ENCODE peak calls at places on chromosome 9, in four cellular contexts. F is cardiac fibroblast; Q is CD4-positive, alpha-beta T cell; U is chondrocyte. E is an unnamed sample.

GRCh38 chr9:86287013-86287412 is 4.7 kb upstream of the ISCA1 start:
- DNase-seq in F (peak), U (no peak), Q (no peak), E (peak)

GRCh38 chr9:92206490-92206889 is 87.0 kb downstream of the IARS1 start:
- DNase-seq in Q (no peak), U (no peak), F (peak), E (no peak)

GRCh38 chr9:127637322-127637847 is 25.3 kb downstream of the STXBP1 start:
- DNase-seq in Q (no peak), U (no peak), F (peak), E (no peak)

GRCh38 chr9:37512439-37512838 is 26.7 kb downstream of the POLR1E start:
- DNase-seq in Q (no peak), U (peak), F (no peak), E (no peak)

GRCh38 chr9:16673171-16673570 is 197.3 kb downstream of the BNC2 start:
- DNase-seq in Q (no peak), F (no peak), U (no peak), E (peak)

GRCh38 chr9:36415822-36416515 is 15.9 kb upstream of the RNF38 start:
- DNase-seq in F (no peak), Q (no peak), U (no peak), E (no peak)

GRCh38 chr9:35526087-35526801 is 36.3 kb downstream of the RUSC2 start:
- DNase-seq in U (no peak), Q (no peak), F (peak), E (no peak)

GRCh38 chr9:137035507-137035834 is 3.6 kb upstream of the FUT7 start:
- DNase-seq in U (no peak), F (no peak), Q (no peak), E (no peak)

GRCh38 chr9:20551835-20552234 is 70.5 kb downstream of the MLLT3 start:
- DNase-seq in F (no peak), U (no peak), Q (no peak), E (no peak)

GRCh38 chr9:93674580-93675335 is 98.4 kb downstream of the PHF2 start:
- DNase-seq in Q (peak), U (peak), F (no peak), E (no peak)

GRCh38 chr9:89940625-89941024 is 335.8 kb downstream of the GADD45G start:
- DNase-seq in U (no peak), F (no peak), Q (no peak), E (no peak)

GRCh38 chr9:131303702-131304101 is 14.2 kb downstream of the PLPP7 start:
- DNase-seq in U (no peak), Q (no peak), F (no peak), E (no peak)

DNA sequence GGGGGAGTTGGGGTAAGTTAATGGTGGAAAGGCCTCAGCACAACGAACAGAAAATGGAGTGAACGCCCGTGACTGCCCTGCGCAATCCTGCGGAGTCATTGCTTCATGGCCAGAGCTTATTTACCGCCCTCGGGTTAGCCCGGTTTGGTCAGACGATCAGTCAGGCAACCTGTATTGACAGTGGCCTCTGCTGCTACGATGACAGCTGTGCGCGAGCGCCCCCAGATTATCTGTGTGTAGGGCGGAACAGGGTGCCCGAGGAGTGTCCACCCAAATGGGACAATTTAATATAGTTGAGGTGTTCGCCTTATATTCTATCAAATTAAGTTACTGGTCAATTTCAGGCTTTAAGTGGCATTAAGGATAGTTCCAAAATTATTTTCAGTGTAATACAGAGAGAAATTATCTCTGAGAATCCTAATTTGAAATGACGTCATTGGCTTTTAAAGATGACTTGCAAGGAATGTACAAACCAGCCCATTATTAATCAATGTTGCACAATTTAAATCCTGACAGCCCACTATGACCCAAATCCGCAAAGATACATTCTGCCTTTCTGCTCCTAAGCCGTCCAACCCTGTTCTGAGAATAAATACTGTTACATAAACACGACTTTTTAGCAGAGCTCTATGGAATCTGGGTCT is 879 bp upstream of the UBQLN1 start:
- DNase-seq in Q (peak), U (no peak), F (peak), E (peak)
- TF ChIP-seq CTCF in Q (no peak), U (peak), F (no peak), E (no peak)

GRCh38 chr9:77291714-77292113 is 114.4 kb downstream of the VPS13A start:
- DNase-seq in Q (no peak), U (no peak), F (peak), E (no peak)
- TF ChIP-seq CTCF in Q (no peak), U (peak), F (peak), E (peak)

DNA sequence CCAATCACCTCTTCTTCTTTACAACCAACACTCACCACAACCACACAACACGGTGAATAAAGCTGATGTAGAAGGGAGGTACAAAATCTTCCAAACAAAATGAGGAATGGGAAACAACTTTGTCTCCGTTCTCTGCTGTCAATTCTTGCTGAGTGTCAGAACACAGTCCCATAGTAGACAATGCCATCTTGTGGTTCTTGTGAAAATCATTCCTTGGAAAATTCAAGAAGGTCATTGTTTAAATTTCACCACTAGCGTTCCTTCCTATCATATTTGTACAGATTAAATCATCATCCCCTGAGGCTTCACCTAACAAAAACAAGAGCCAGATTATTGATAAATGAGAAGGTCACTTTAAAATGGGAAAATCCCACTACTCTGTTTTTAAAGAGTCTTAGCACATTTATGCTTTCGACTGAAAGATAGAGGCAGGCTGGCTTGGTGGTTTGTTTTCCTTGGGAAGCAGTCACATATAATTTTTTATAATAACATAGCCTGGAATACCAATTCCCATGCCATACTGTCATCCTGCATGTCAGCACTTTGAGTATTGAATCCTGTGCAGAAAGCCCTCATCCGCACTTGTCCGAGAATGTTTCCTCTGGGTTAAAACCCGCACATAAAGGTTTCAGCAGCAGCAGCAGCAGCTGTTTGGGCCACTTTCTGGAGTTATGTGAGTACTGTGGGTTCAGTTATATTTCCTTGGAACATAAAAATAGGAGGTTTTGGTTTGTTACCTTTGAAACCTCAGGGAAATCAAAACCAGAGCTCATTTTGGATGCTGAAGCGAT is 395.0 kb upstream of the SMARCA2 start:
- DNase-seq in Q (no peak), F (peak), U (no peak), E (no peak)
- TF ChIP-seq CTCF in Q (no peak), F (no peak), U (peak), E (no peak)

GRCh38 chr9:14071484-14071883 is 242.5 kb downstream of the NFIB start:
- DNase-seq in U (no peak), Q (no peak), F (no peak), E (no peak)
- TF ChIP-seq CTCF in U (no peak), Q (no peak), F (peak), E (no peak)